ENCODE peak calls at places on chromosomes 3 and 15, in six cellular contexts. N, P, W, B, D and O are unnamed samples.

GRCh38 chr3:12353796-12354505 is 65.1 kb downstream of the PPARG start:
- DNase-seq in N (no peak), W (peak), P (no peak), D (no peak), B (no peak), O (no peak)

GRCh38 chr3:128343287-128344045 is 123.2 kb downstream of the DNAJB8 start:
- DNase-seq in B (peak), P (no peak), W (no peak), N (no peak), D (no peak), O (no peak)

GRCh38 chr3:88810455-88810854 is 297.0 kb upstream of the EPHA3 start:
- DNase-seq in W (no peak), N (no peak), P (no peak), D (no peak), B (no peak), O (no peak)

GRCh38 chr15:63396546-63396939 is 14.9 kb upstream of the CA12 start:
- DNase-seq in P (no peak), D (no peak), N (no peak), W (no peak), B (peak), O (no peak)

GRCh38 chr3:190092250-190092649 is 28.4 kb downstream of the P3H2 start:
- DNase-seq in W (no peak), N (no peak), B (no peak), P (no peak), D (no peak), O (no peak)

GRCh38 chr15:101168463-101168824 is 83.4 kb downstream of the CHSY1 start:
- DNase-seq in N (no peak), W (peak), D (no peak), P (no peak), B (no peak), O (no peak)

GRCh38 chr3:29758108-29759020 is 477.5 kb downstream of the RBMS3 start:
- DNase-seq in D (no peak), P (no peak), N (no peak), W (no peak), B (no peak), O (no peak)

GRCh38 chr3:155019576-155019975 is 60.5 kb upstream of the MME start:
- DNase-seq in P (no peak), D (no peak), W (no peak), N (no peak), B (no peak), O (no peak)

GRCh38 chr3:147390589-147391569 is 15.5 kb downstream of the ZIC4 start:
- DNase-seq in N (no peak), W (no peak), B (no peak), D (no peak), P (no peak), O (no peak)

GRCh38 chr3:193894121-193894863 is 241.7 kb upstream of the HES1 start:
- DNase-seq in N (no peak), D (no peak), B (peak), P (no peak), W (peak), O (no peak)

GRCh38 chr3:164452707-164453106 is 625.6 kb downstream of the SI start:
- DNase-seq in N (no peak), B (no peak), D (no peak), W (no peak), P (no peak), O (no peak)

GRCh38 chr15:92808611-92809063 is 91.5 kb upstream of the CHD2 start:
- DNase-seq in B (peak), W (peak), N (no peak), P (no peak), D (no peak), O (no peak)

GRCh38 chr15:40379853-40380252 is 2.7 kb upstream of the KNSTRN start:
- DNase-seq in W (peak), N (no peak), P (no peak), D (no peak), B (no peak), O (peak)

GRCh38 chr3:128408693-128409620 is 57.7 kb downstream of the DNAJB8 start:
- DNase-seq in W (no peak), P (no peak), B (peak), D (no peak), N (no peak), O (no peak)